ENCODE peak calls at places on chromosomes 6 and 20, in eight cellular contexts. S is CD4-positive, alpha-beta memory T cell; Y is amniotic stem cell; I is Peyer's patch; J is naive thymus-derived CD4-positive, alpha-beta T cell; X is NCI-H1436; N is nucleus accumbens; K is AG09309. P is an unnamed sample.

GRCh38 chr6:155493694-155494143 is 38.1 kb upstream of the NOX3 start:
- DNase-seq in S (no peak), Y (peak; percentile 98), I (no peak), J (no peak), X (no peak), N (no peak), K (peak; percentile 99), P (peak; percentile 27)

GRCh38 chr20:10625641-10626040 is 48.2 kb downstream of the JAG1 start:
- DNase-seq in S (no peak), Y (no peak), I (no peak), J (no peak), X (no peak), N (no peak), K (no peak), P (no peak)

GRCh38 chr6:56624046-56624727 is 18.5 kb downstream of the DST start:
- DNase-seq in S (no peak), Y (no peak), I (no peak), J (no peak), X (no peak), N (no peak), K (no peak), P (no peak)

GRCh38 chr6:20877008-20877937 is 343.0 kb downstream of the CDKAL1 start:
- DNase-seq in S (no peak), Y (peak; percentile 84), I (no peak), J (no peak), X (no peak), N (no peak), K (peak; percentile 70), P (no peak)

GRCh38 chr20:33673411-33674293 is 576 bp downstream of the NECAB3 start:
- DNase-seq in S (no peak), Y (no peak), I (no peak), J (no peak), X (no peak), N (peak; percentile 20), K (no peak), P (no peak)

GRCh38 chr20:10745790-10746189 is 72.0 kb upstream of the JAG1 start:
- DNase-seq in S (no peak), Y (no peak), I (no peak), J (no peak), X (no peak), N (no peak), K (no peak), P (no peak)

GRCh38 chr6:53811082-53811481 is 16.3 kb downstream of the LRRC1 start:
- DNase-seq in S (no peak), Y (no peak), I (no peak), J (no peak), X (no peak), N (no peak), K (no peak), P (no peak)

GRCh38 chr20:9912858-9913434 is 74.1 kb upstream of the PAK5 start:
- DNase-seq in S (no peak), Y (no peak), I (peak; percentile 20), J (peak; percentile 15), X (peak; percentile 12), N (peak; percentile 1), K (peak; percentile 8), P (no peak)

GRCh38 chr20:34515484-34516037 is 661 bp upstream of the DYNLRB1 start:
- DNase-seq in S (peak; percentile 75), Y (no peak), I (peak; percentile 73), J (peak; percentile 75), X (peak; percentile 55), N (peak; percentile 58), K (no peak), P (peak; percentile 67)

GRCh38 chr6:137881522-137881886 is 14.4 kb downstream of the TNFAIP3 start:
- DNase-seq in S (peak; percentile 60), Y (no peak), I (no peak), J (peak; percentile 45), X (no peak), N (no peak), K (no peak), P (no peak)

GRCh38 chr20:24718696-24719095 is 230.4 kb upstream of the CST7 start:
- DNase-seq in S (no peak), Y (no peak), I (no peak), J (no peak), X (no peak), N (no peak), K (no peak), P (no peak)

GRCh38 chr6:15409301-15410125 is 163.6 kb downstream of the JARID2 start:
- DNase-seq in S (no peak), Y (no peak), I (no peak), J (no peak), X (no peak), N (no peak), K (no peak), P (no peak)

GRCh38 chr6:5302220-5302946 is 41.1 kb downstream of the FARS2 start:
- DNase-seq in S (no peak), Y (no peak), I (no peak), J (no peak), X (no peak), N (no peak), K (no peak), P (peak; percentile 18)

GRCh38 chr6:166413491-166413951 is 30.8 kb upstream of the MPC1 start:
- DNase-seq in S (no peak), Y (no peak), I (no peak), J (no peak), X (no peak), N (no peak), K (no peak), P (no peak)

GRCh38 chr20:38650010-38650409 is 48.4 kb downstream of the ARHGAP40 start:
- DNase-seq in S (no peak), Y (no peak), I (no peak), J (no peak), X (peak; percentile 52), N (no peak), K (no peak), P (no peak)

GRCh38 chr20:17655865-17656489 is 26.1 kb downstream of the RRBP1 start:
- DNase-seq in S (no peak), Y (no peak), I (no peak), J (no peak), X (no peak), N (no peak), K (no peak), P (no peak)

GRCh38 chr6:24477070-24477469 is 12.3 kb downstream of the GPLD1 start:
- DNase-seq in S (no peak), Y (no peak), I (no peak), J (no peak), X (no peak), N (no peak), K (no peak), P (no peak)

GRCh38 chr6:125044667-125045066 is 82.4 kb downstream of the RNF217 start:
- DNase-seq in S (no peak), Y (no peak), I (no peak), J (no peak), X (no peak), N (no peak), K (no peak), P (no peak)

GRCh38 chr20:2307136-2307535 is 11.3 kb downstream of the TGM3 start:
- DNase-seq in S (no peak), Y (no peak), I (no peak), J (no peak), X (no peak), N (no peak), K (no peak), P (no peak)

GRCh38 chr6:10954590-10955010 is 67.7 kb downstream of the SYCP2L start:
- DNase-seq in S (peak; percentile 45), Y (peak; percentile 65), I (peak; percentile 40), J (peak; percentile 43), X (peak; percentile 43), N (peak; percentile 13), K (peak; percentile 10), P (peak; percentile 71)

GRCh38 chr6:90003069-90003800 is 109.0 kb downstream of the GJA10 start:
- DNase-seq in S (no peak), Y (no peak), I (no peak), J (no peak), X (no peak), N (no peak), K (no peak), P (no peak)

GRCh38 chr20:4370856-4371255 is 350.9 kb upstream of the PRND start:
- DNase-seq in S (no peak), Y (no peak), I (no peak), J (no peak), X (no peak), N (no peak), K (no peak), P (no peak)

GRCh38 chr6:166822609-166823008 is 133.7 kb downstream of the RNASET2 start:
- DNase-seq in S (no peak), Y (no peak), I (no peak), J (no peak), X (no peak), N (no peak), K (no peak), P (no peak)

GRCh38 chr20:4546786-4547185 is 174.9 kb upstream of the PRND start:
- DNase-seq in S (no peak), Y (peak; percentile 50), I (no peak), J (no peak), X (no peak), N (no peak), K (peak; percentile 77), P (no peak)

GRCh38 chr20:32155017-32155965 is 45.8 kb downstream of the TM9SF4 start:
- DNase-seq in S (peak; percentile 5), Y (peak; percentile 13), I (peak; percentile 41), J (peak; percentile 21), X (peak; percentile 11), N (peak; percentile 35), K (peak; percentile 35), P (peak; percentile 9)

GRCh38 chr6:35415065-35415880 is 36.9 kb upstream of the FANCE start:
- DNase-seq in S (peak; percentile 31), Y (peak; percentile 70), I (peak; percentile 28), J (peak; percentile 26), X (peak; percentile 66), N (peak; percentile 77), K (peak; percentile 72), P (peak; percentile 39)

GRCh38 chr6:26197736-26198625 is 110.8 kb downstream of the HFE start:
- DNase-seq in S (peak; percentile 39), Y (no peak), I (peak; percentile 46), J (peak; percentile 55), X (no peak), N (no peak), K (no peak), P (peak; percentile 83)

P was measured in CD4-positive, CD25-positive, alpha-beta regulatory T cell.